ENCODE peak calls at places on chromosomes 7 and 10, in seven cellular contexts. K, Q, G, D, A, Z and P are unnamed samples.

GRCh38 chr7:116271161-116271979 is 61.0 kb downstream of the TES start:
- DNase-seq in Z (no peak), D (no peak), Q (no peak), G (no peak), K (no peak), A (peak), P (no peak)

GRCh38 chr10:70576803-70577517 is 25.6 kb downstream of the PRF1 start:
- DNase-seq in Q (no peak), D (no peak), A (peak), K (no peak), G (no peak), Z (no peak), P (no peak)

GRCh38 chr10:32207544-32207943 is 139.4 kb downstream of the EPC1 start:
- DNase-seq in K (peak), D (no peak), A (peak), G (no peak), Q (peak), Z (peak), P (peak)

GRCh38 chr10:87505366-87506113 is 847 bp downstream of the MINPP1 start:
- DNase-seq in A (peak), K (peak), G (peak), D (peak), Z (peak), Q (peak), P (peak)

GRCh38 chr7:562394-562675 is 42.7 kb upstream of the PDGFA start:
- DNase-seq in K (no peak), A (no peak), Q (no peak), D (no peak), Z (no peak), G (no peak), P (no peak)

GRCh38 chr10:8245131-8246117 is 190.9 kb downstream of the GATA3 start:
- DNase-seq in G (no peak), K (no peak), Q (no peak), Z (no peak), A (no peak), D (no peak), P (no peak)

GRCh38 chr10:132711618-132712051 is 74.3 kb downstream of the NKX6-2 start:
- DNase-seq in Z (no peak), D (no peak), Q (no peak), A (no peak), K (no peak), G (peak), P (no peak)

GRCh38 chr7:115008465-115009114 is 86.7 kb downstream of the MDFIC start:
- DNase-seq in G (no peak), Z (no peak), A (no peak), K (no peak), Q (peak), D (peak), P (no peak)

GRCh38 chr10:75593690-75594556 is 162.5 kb downstream of the LRMDA start:
- DNase-seq in A (no peak), G (no peak), Z (no peak), D (no peak), Q (no peak), K (no peak), P (peak)

GRCh38 chr7:143416565-143417149 is 8.0 kb upstream of the EPHA1 start:
- DNase-seq in K (no peak), D (no peak), Z (peak), A (peak), Q (no peak), G (no peak), P (peak)

GRCh38 chr10:51770719-51771118 is 71.3 kb upstream of the CSTF2T start:
- DNase-seq in D (no peak), G (no peak), Z (no peak), A (peak), Q (no peak), K (no peak), P (no peak)

GRCh38 chr7:49773082-49773938 is at the start of gene VWC2:
- DNase-seq in Z (no peak), Q (no peak), A (no peak), D (peak), G (peak), K (no peak), P (no peak)

GRCh38 chr7:18768256-18768655 is 272.7 kb downstream of the HDAC9 start:
- DNase-seq in A (no peak), K (no peak), Q (no peak), D (no peak), Z (no peak), G (no peak), P (no peak)

GRCh38 chr7:102983602-102984001 is 70.8 kb downstream of the LRRC17 start:
- DNase-seq in Q (peak), K (no peak), Z (no peak), D (no peak), A (no peak), G (no peak), P (no peak)

GRCh38 chr7:77254915-77255314 is 55.3 kb upstream of the FGL2 start:
- DNase-seq in D (no peak), A (no peak), K (no peak), Q (no peak), G (no peak), Z (no peak), P (no peak)

GRCh38 chr10:1661416-1661815 is 75.9 kb downstream of the ADARB2 start:
- DNase-seq in D (no peak), Z (no peak), K (no peak), A (no peak), Q (no peak), G (no peak), P (no peak)
- TF ChIP-seq POLR2A in D (no peak), Z (no peak), K (no peak), A (no peak), Q (no peak), G (no peak), P (no peak)

GRCh38 chr7:36208406-36208805 is 55.4 kb downstream of the EEPD1 start:
- DNase-seq in D (no peak), G (no peak), Z (no peak), Q (no peak), A (no peak), K (no peak), P (peak)

GRCh38 chr7:36209814-36210183 is 56.7 kb downstream of the EEPD1 start:
- DNase-seq in Z (no peak), D (no peak), A (no peak), Q (no peak), K (no peak), G (no peak), P (peak)

GRCh38 chr7:36205844-36206243 is 52.8 kb downstream of the EEPD1 start:
- DNase-seq in Z (no peak), Q (no peak), G (no peak), D (no peak), A (no peak), K (no peak), P (no peak)

GRCh38 chr7:36208997-36209813 is 56.2 kb downstream of the EEPD1 start:
- DNase-seq in D (no peak), A (peak), G (no peak), K (no peak), Q (no peak), Z (no peak), P (peak)

GRCh38 chr7:36207451-36208291 is 54.6 kb downstream of the EEPD1 start:
- DNase-seq in D (peak), K (peak), Z (no peak), G (peak), A (peak), Q (peak), P (peak)
- TF ChIP-seq CTCF in D (no peak), K (no peak), Z (no peak), G (no peak), A (no peak), Q (peak), P (no peak)

DNA sequence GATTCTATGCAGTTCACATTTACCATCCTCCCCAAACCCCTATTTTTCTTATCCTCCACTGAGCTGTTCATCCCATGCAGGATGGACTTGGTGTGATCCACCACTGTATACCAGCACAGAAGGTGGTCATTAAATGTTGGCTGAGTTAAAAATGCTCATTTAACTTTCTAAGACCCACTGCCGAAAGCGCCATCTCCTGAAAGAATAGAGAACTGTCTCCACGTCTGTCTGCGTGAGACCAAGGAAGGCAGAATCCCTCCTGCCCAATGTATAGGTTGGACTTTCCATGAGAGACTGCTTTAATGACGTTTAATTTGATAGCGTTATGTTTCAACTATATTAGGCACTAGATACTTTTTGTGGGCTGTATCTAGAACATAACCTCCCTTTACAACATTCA is 124.3 kb downstream of the GPAM start:
- DNase-seq in Z (no peak), A (no peak), D (no peak), Q (no peak), G (no peak), K (no peak), P (no peak)
- H3K4me3 ChIP-seq in Z (no peak), A (no peak), D (no peak), Q (no peak), G (no peak), K (no peak), P (no peak)

GRCh38 chr10:62639139-62639538 is 165.4 kb upstream of the ADO start:
- DNase-seq in Q (no peak), G (no peak), K (no peak), A (no peak), Z (no peak), D (no peak), P (no peak)

GRCh38 chr10:62636825-62637248 is 167.7 kb upstream of the ADO start:
- DNase-seq in K (no peak), G (no peak), Q (no peak), A (no peak), Z (no peak), D (no peak), P (peak)

GRCh38 chr10:62638062-62638477 is 166.4 kb upstream of the ADO start:
- DNase-seq in Z (no peak), Q (peak), A (no peak), K (no peak), G (no peak), D (no peak), P (peak)

GRCh38 chr10:62635127-62635526 is 169.4 kb upstream of the ADO start:
- DNase-seq in D (no peak), A (no peak), Q (no peak), K (no peak), Z (no peak), G (no peak), P (peak)

GRCh38 chr10:62637249-62638061 is 167.1 kb upstream of the ADO start:
- DNase-seq in A (no peak), Q (peak), D (no peak), G (peak), Z (no peak), K (peak), P (peak)
- TF ChIP-seq POLR2A in A (no peak), Q (peak), D (no peak), G (peak), Z (no peak), K (no peak), P (no peak)

DNA sequence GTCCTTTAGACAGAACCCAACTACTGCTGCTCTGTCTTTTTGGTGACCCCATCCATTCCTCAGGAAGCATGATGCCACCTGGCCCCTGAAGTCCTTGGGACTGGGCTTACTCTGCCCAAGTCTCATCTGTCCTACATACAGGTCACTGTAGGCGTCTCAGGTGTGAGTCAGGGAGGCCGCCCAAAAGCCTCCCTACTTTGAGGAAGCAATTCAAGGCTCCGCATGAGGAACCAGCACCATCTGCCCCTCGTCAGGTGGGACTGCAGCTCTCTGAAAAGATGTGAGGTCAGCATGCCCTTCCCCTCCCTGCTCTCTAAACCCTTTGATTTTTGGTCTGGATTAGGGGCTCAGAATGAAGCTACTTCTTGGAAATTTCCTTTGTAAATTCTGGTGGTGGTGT is 354.8 kb downstream of the CXCL12 start:
- DNase-seq in Z (no peak), D (no peak), G (no peak), K (no peak), A (no peak), Q (no peak), P (peak)
- TF ChIP-seq CTCF in Z (no peak), D (no peak), G (no peak), K (no peak), A (no peak), Q (no peak), P (peak)

GRCh38 chr7:106102387-106102966 is 9.6 kb downstream of the SYPL1 start:
- DNase-seq in K (no peak), Z (no peak), Q (no peak), D (no peak), G (no peak), A (no peak), P (no peak)
- H3K4me3 ChIP-seq in K (no peak), Z (no peak), Q (no peak), D (no peak), G (no peak), A (no peak), P (no peak)

GRCh38 chr10:89414146-89414878 is at the start of gene IFIT5:
- DNase-seq in K (peak), Q (peak), G (peak), D (peak), Z (peak), A (peak), P (peak)
- TF ChIP-seq POLR2A in K (no peak), Q (peak), G (peak), D (peak), Z (peak), A (peak), P (no peak)

GRCh38 chr10:114115661-114116060 is 58.3 kb downstream of the CCDC186 start:
- DNase-seq in A (no peak), Z (no peak), Q (no peak), G (no peak), D (no peak), K (no peak), P (no peak)

DNA sequence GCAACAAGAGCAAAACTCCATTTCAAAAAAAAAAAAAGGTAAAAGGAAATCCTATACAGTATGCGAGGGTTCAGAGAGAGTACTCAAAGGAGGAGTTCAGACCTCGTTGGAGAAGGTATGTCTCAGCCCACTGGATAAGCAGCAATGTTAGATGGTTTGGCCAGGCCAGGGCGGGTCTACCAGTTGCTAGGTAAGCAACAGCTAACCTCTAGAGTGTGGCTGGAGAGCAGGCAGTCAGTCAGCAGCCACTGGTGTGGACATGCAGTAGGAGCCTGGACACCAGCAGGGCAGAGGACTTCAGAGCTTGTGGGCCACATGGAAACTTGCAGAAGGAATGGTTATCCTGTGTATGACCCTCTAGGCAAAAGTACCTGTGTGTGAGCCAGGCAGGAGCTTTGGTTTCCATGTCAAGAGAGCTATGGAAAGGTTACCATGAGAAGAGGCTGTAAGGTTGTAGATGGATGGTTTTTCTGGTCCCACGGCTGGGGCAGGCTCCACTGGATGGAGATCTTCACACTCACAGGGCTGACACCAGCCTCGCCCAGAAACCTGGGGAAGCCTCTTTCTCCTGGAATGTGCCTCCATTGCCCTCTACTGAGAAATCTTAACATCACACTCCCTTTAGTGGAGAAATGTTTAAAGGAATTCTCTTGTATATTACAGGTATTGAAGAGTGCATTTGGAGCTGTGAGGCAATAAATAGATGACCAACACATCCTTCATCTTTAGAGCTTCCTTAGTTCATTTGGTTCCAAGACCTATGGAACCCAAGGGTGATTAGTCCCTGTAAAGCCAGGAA is 63.6 kb downstream of the CCDC186 start:
- DNase-seq in D (no peak), K (no peak), G (no peak), Z (no peak), Q (no peak), A (peak), P (peak)
- TF ChIP-seq CTCF in D (no peak), K (no peak), G (no peak), Z (no peak), Q (no peak), A (peak), P (peak)

DNA sequence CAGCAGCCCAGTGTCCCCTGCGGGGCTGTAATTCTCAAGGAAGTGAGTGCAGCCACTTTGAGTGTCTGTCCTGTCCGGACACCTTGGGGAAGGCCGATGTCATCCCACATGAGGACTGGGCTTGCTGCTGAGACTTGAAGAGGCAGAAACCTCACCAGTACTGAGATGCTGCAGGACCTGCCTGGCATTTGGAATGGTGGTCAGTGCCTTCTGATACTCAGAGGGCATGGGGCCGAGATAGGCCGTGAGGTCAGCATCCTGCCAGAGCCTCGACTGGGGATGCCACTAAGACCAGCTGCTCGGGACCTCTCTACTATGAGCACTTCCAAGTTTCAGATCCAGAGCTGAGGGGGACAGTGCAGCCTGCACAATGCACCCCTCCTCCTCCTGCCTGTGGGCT is 25.9 kb upstream of the C10orf53 start:
- DNase-seq in Q (no peak), Z (no peak), K (peak), D (no peak), A (no peak), G (no peak), P (no peak)
- H3K4me3 ChIP-seq in Q (no peak), Z (no peak), K (no peak), D (no peak), A (no peak), G (no peak), P (no peak)